ENCODE peak calls at places on chromosomes 1 and 21, in ten cellular contexts. K, C, A, G, Z, M, V, N, J and Q are unnamed samples.
A peak's percentile ranks its signal among the peaks of the same experiment; 100 is the strongest.

GRCh38 chr1:5907966-5908365 is 84.3 kb downstream of the NPHP4 start:
- DNase-seq in V (no peak), C (no peak), J (no peak), M (no peak), A (no peak), Z (no peak), K (no peak), G (no peak), N (no peak), Q (no peak)

GRCh38 chr1:73593379-73593778 is 604.6 kb downstream of the LRRIQ3 start:
- DNase-seq in V (peak; percentile 28), Z (no peak), N (peak; percentile 6), J (no peak), M (no peak), C (peak; percentile 78), G (no peak), K (no peak), A (no peak), Q (no peak)

GRCh38 chr1:7460807-7461206 is 310.3 kb upstream of the VAMP3 start:
- DNase-seq in M (no peak), K (no peak), G (no peak), N (no peak), V (no peak), A (no peak), Z (no peak), J (no peak), C (no peak), Q (peak; percentile 30)

GRCh38 chr1:178057863-178058576 is 35.9 kb upstream of the RASAL2 start:
- DNase-seq in Z (peak; percentile 83), G (no peak), A (no peak), J (no peak), C (peak; percentile 27), M (no peak), N (peak; percentile 64), K (peak; percentile 90), V (peak; percentile 65), Q (no peak)

GRCh38 chr1:13702425-13703127 is 2.6 kb downstream of the PRDM2 start:
- DNase-seq in M (peak; percentile 47), N (no peak), K (no peak), A (no peak), Z (no peak), J (peak; percentile 85), V (no peak), C (no peak), G (peak; percentile 56), Q (no peak)

GRCh38 chr1:203340112-203340804 is 10.7 kb downstream of the FMOD start:
- DNase-seq in K (peak; percentile 90), Z (peak; percentile 73), M (peak; percentile 34), N (peak; percentile 89), A (peak; percentile 91), J (peak; percentile 59), C (peak; percentile 77), V (peak; percentile 89), G (peak; percentile 74), Q (peak; percentile 92)

GRCh38 chr1:77063118-77063517 is 156.1 kb downstream of the PIGK start:
- DNase-seq in K (no peak), V (peak; percentile 17), A (no peak), Z (no peak), G (no peak), M (no peak), C (no peak), N (no peak), J (no peak), Q (no peak)

GRCh38 chr21:28858424-28858823 is 134.3 kb downstream of the LTN1 start:
- DNase-seq in G (no peak), C (no peak), M (no peak), V (no peak), A (no peak), J (no peak), K (no peak), N (no peak), Z (no peak), Q (no peak)

GRCh38 chr1:54804471-54805132 is 3.5 kb upstream of the TTC22 start:
- DNase-seq in C (no peak), N (no peak), J (peak; percentile 31), G (no peak), A (no peak), V (no peak), M (no peak), K (no peak), Z (no peak), Q (no peak)

GRCh38 chr1:36571106-36571505 is 88.4 kb upstream of the CSF3R start:
- DNase-seq in G (no peak), N (no peak), C (no peak), A (no peak), V (no peak), K (no peak), J (no peak), M (no peak), Z (no peak), Q (no peak)

GRCh38 chr1:209845405-209845725 is 17.6 kb downstream of the UTP25 start:
- DNase-seq in G (no peak), K (no peak), M (no peak), J (no peak), A (peak; percentile 69), V (no peak), C (no peak), N (no peak), Z (no peak), Q (no peak)

GRCh38 chr1:241323510-241323909 is 33.5 kb downstream of the RGS7 start:
- DNase-seq in V (peak; percentile 78), N (peak; percentile 36), M (no peak), G (peak; percentile 4), J (no peak), C (no peak), Z (no peak), K (no peak), A (no peak), Q (peak; percentile 25)

GRCh38 chr1:111101854-111102642 is 37.8 kb downstream of the DRAM2 start:
- DNase-seq in A (no peak), Z (no peak), J (no peak), K (no peak), V (no peak), M (no peak), C (no peak), N (no peak), G (no peak), Q (no peak)

GRCh38 chr1:230365723-230366307 is 60.3 kb downstream of the PGBD5 start:
- DNase-seq in C (no peak), V (no peak), J (no peak), M (no peak), G (no peak), N (no peak), A (no peak), Z (no peak), K (no peak), Q (no peak)